ENCODE peak calls at places on chromosome 9, in six cellular contexts. L is naive thymus-derived CD4-positive, alpha-beta T cell; T is left ventricle myocardium inferior; E is GM23248; B is transverse colon; N is Karpas-422. H is an unnamed sample.

GRCh38 chr9:91884746-91885687 is 65.0 kb downstream of the ROR2 start:
- DNase-seq in T (no peak), N (no peak), B (no peak), L (no peak), E (peak; percentile 37), H (no peak)

GRCh38 chr9:124735121-124735520 is 36.0 kb downstream of the NR6A1 start:
- DNase-seq in B (no peak), N (no peak), E (peak; percentile 72), T (no peak), L (no peak), H (no peak)

GRCh38 chr9:31848505-31849285 is 535.7 kb upstream of the ACO1 start:
- DNase-seq in E (no peak), T (no peak), L (no peak), N (no peak), B (no peak), H (no peak)

GRCh38 chr9:33320568-33321261 is 30.4 kb downstream of the NFX1 start:
- DNase-seq in L (no peak), N (no peak), B (no peak), T (no peak), E (peak; percentile 94), H (no peak)

GRCh38 chr9:123322771-123323481 is 33.1 kb upstream of the CRB2 start:
- DNase-seq in L (peak; percentile 87), E (no peak), T (no peak), B (peak; percentile 49), N (peak; percentile 73), H (no peak)

GRCh38 chr9:32486839-32487562 is 39.0 kb downstream of the RIGI start:
- DNase-seq in B (no peak), T (no peak), L (no peak), N (no peak), E (peak; percentile 37), H (no peak)

GRCh38 chr9:93205045-93205768 is 21.3 kb downstream of the WNK2 start:
- DNase-seq in N (peak; percentile 29), L (no peak), B (no peak), T (peak; percentile 82), E (peak; percentile 35), H (peak; percentile 72)

GRCh38 chr9:134378901-134379338 is 52.7 kb downstream of the RXRA start:
- DNase-seq in E (peak; percentile 71), N (no peak), B (peak; percentile 67), T (peak; percentile 70), L (no peak), H (no peak)

GRCh38 chr9:37575921-37576721 is at the start of gene FBXO10:
- DNase-seq in B (peak; percentile 78), T (peak; percentile 79), L (peak; percentile 31), E (peak; percentile 91), N (peak; percentile 83), H (peak; percentile 61)

GRCh38 chr9:80954521-80954920 is 734.8 kb downstream of the TLE1 start:
- DNase-seq in N (no peak), T (no peak), L (no peak), E (no peak), B (no peak), H (no peak)

GRCh38 chr9:135078361-135078821 is 9.1 kb upstream of the OLFM1 start:
- DNase-seq in L (no peak), T (no peak), N (no peak), B (peak; percentile 1), E (no peak), H (no peak)

GRCh38 chr9:70534058-70534457 is 119.6 kb upstream of the KLF9 start:
- DNase-seq in L (no peak), E (no peak), B (no peak), T (no peak), N (no peak), H (no peak)

GRCh38 chr9:90964101-90965020 is 162.7 kb downstream of the SYK start:
- DNase-seq in N (no peak), T (no peak), E (no peak), L (no peak), B (peak; percentile 69), H (no peak)

GRCh38 chr9:130188860-130189481 is 16.8 kb downstream of the NCS1 start:
- DNase-seq in T (no peak), L (no peak), B (no peak), E (no peak), N (no peak), H (no peak)

GRCh38 chr9:127053908-127054307 is 68.5 kb downstream of the ANGPTL2 start:
- DNase-seq in B (no peak), T (no peak), L (no peak), N (no peak), E (no peak), H (no peak)

GRCh38 chr9:16337322-16338029 is 533.0 kb downstream of the BNC2 start:
- DNase-seq in L (no peak), T (no peak), N (no peak), E (peak; percentile 97), B (no peak), H (no peak)

GRCh38 chr9:36991516-36992134 is 42.4 kb downstream of the PAX5 start:
- DNase-seq in T (no peak), L (no peak), N (peak; percentile 86), E (no peak), B (no peak), H (no peak)

GRCh38 chr9:120758544-120758943 is 34.7 kb downstream of the FBXW2 start:
- DNase-seq in L (no peak), T (no peak), B (no peak), N (no peak), E (no peak), H (no peak)

GRCh38 chr9:97559111-97559514 is 57.6 kb downstream of the TMOD1 start:
- DNase-seq in E (peak; percentile 6), L (no peak), T (no peak), B (no peak), N (no peak), H (no peak)

GRCh38 chr9:32875242-32875641 is 91.9 kb downstream of the TMEM215 start:
- DNase-seq in E (peak; percentile 62), L (no peak), N (no peak), T (no peak), B (no peak), H (no peak)

GRCh38 chr9:21558627-21559401 is 76.7 kb upstream of the IFNE start:
- DNase-seq in N (no peak), E (peak; percentile 70), L (peak; percentile 29), B (no peak), T (no peak), H (no peak)

GRCh38 chr9:96644137-96644536 is 11.0 kb downstream of the PRXL2C start:
- DNase-seq in B (no peak), T (no peak), E (no peak), L (no peak), N (no peak), H (no peak)

GRCh38 chr9:122122903-122123632 is 30.0 kb upstream of the TTLL11 start:
- DNase-seq in L (peak; percentile 61), N (peak; percentile 90), B (peak; percentile 74), E (peak; percentile 78), T (peak; percentile 62), H (peak; percentile 82)

GRCh38 chr9:80550181-80550580 is 978.4 kb downstream of the TLE4 start:
- DNase-seq in B (no peak), T (no peak), L (no peak), N (no peak), E (no peak), H (no peak)

GRCh38 chr9:69173891-69174644 is at the start of gene TJP2:
- DNase-seq in L (peak; percentile 14), T (peak; percentile 79), B (peak; percentile 30), E (peak; percentile 83), N (no peak), H (peak; percentile 82)

GRCh38 chr9:1972672-1973071 is 42.5 kb upstream of the SMARCA2 start:
- DNase-seq in L (no peak), N (no peak), E (no peak), T (no peak), B (no peak), H (no peak)

GRCh38 chr9:27395484-27395921 is 98.6 kb upstream of the EQTN start:
- DNase-seq in B (no peak), E (peak; percentile 32), L (no peak), T (no peak), N (no peak), H (no peak)

GRCh38 chr9:118059520-118060278 is 355.5 kb downstream of the TLR4 start:
- DNase-seq in L (no peak), T (no peak), E (peak; percentile 32), B (no peak), N (peak; percentile 54), H (no peak)

GRCh38 chr9:136517950-136518349 is 27.9 kb downstream of the NOTCH1 start:
- DNase-seq in N (no peak), T (no peak), B (no peak), L (no peak), E (no peak), H (no peak)

GRCh38 chr9:136517012-136517743 is 28.7 kb downstream of the NOTCH1 start:
- DNase-seq in B (no peak), E (no peak), L (no peak), N (no peak), T (no peak), H (no peak)

GRCh38 chr9:136514022-136514714 is 31.3 kb upstream of the SEC16A start:
- DNase-seq in N (no peak), L (no peak), E (peak; percentile 13), T (no peak), B (no peak), H (no peak)

GRCh38 chr9:136515276-136515675 is 30.6 kb downstream of the NOTCH1 start:
- DNase-seq in L (no peak), E (no peak), B (no peak), T (no peak), N (no peak), H (no peak)

GRCh38 chr9:136516191-136516654 is 29.6 kb downstream of the NOTCH1 start:
- DNase-seq in N (no peak), E (no peak), L (no peak), B (no peak), T (no peak), H (no peak)
- H3K36me3 ChIP-seq in N (no peaks in the 10 kb centered on the region), E (no peaks in the 10 kb centered on the region), L (peaks cover 15% of the 10 kb centered on the region), B (no peaks in the 10 kb centered on the region), T (peaks cover 72% of the 10 kb centered on the region), H (peaks cover 46% of the 10 kb centered on the region)

DNA sequence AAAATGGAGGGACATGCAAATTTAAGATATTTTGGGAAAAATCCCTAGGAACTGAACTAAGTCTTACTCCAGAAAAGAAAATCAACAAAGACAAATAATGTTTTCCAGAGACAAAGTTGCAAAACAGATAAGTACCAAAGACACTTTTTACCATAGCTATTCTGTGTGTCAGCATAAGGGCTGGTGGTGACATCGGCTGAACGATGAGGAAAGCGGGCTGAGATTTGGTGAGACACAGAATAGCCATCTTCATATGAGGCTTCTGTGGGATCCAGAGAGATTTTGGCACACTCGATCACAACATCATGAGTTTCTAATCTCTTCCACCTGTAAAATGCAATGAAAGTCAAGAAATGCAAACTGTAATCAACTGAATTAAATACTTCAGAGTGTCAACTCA is 32.3 kb downstream of the TSC1 start:
- DNase-seq in N (no peak), L (no peak), T (no peak), B (no peak), E (no peak), H (no peak)
- H3K36me3 ChIP-seq in N (peaks cover 28% of the 10 kb centered on the region), L (no peaks in the 10 kb centered on the region), T (peaks cover 90% of the 10 kb centered on the region), B (no peaks in the 10 kb centered on the region), E (peaks cover 38% of the 10 kb centered on the region), H (peaks cover 58% of the 10 kb centered on the region)

DNA sequence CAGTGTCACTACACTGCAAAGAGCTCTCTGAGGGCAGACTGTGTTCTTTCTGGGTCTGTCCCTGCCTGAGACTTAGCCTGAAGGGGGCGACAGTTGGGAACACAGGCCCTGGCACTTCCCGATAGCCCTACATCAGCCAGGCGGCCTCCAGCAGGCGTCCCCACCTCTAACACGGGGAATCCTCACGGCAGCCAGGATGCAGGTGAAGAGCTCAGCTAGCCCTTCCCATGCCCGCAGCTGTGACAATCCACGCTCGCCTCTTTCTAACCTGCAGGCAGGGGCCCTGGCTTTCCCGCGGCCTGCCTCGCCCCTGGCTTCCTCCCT is 5.9 kb downstream of the MED22 start:
- DNase-seq in T (no peak), L (no peak), N (no peak), B (no peak), E (no peak), H (no peak)
- H3K36me3 ChIP-seq in T (peaks cover 53% of the 10 kb centered on the region), L (peaks cover 4% of the 10 kb centered on the region), N (peaks cover 9% of the 10 kb centered on the region), B (no peaks in the 10 kb centered on the region), E (peaks cover 14% of the 10 kb centered on the region), H (peaks cover 41% of the 10 kb centered on the region)

GRCh38 chr9:105837261-105837660 is 142.9 kb downstream of the TMEM38B start:
- DNase-seq in T (no peak), E (no peak), L (no peak), B (no peak), N (no peak), H (no peak)
- H3K36me3 ChIP-seq in T (no peaks in the 10 kb centered on the region), E (no peaks in the 10 kb centered on the region), L (no peaks in the 10 kb centered on the region), B (no peaks in the 10 kb centered on the region), N (no peaks in the 10 kb centered on the region), H (no peaks in the 10 kb centered on the region)

H was measured in right atrium auricular region.